ENCODE peak calls at places on chromosomes 3 and 15, in four cellular contexts. C is GM23338, B is A549, T is left lung. E is an unnamed sample.

GRCh38 chr15:23420806-23421575 is 26.1 kb downstream of the GOLGA6L2 start:
- DNase-seq in T (no peak), B (no peak), C (no peak), E (peak; percentile 56)

GRCh38 chr3:193780371-193780770 is 187.4 kb downstream of the OPA1 start:
- DNase-seq in T (no peak), C (no peak), B (no peak), E (no peak)

GRCh38 chr15:61750271-61751084 is 309.8 kb downstream of the VPS13C start:
- DNase-seq in B (no peak), T (peak; percentile 50), C (no peak), E (peak; percentile 87)

GRCh38 chr15:88489321-88489720 is 21.8 kb downstream of the MRPS11 start:
- DNase-seq in B (no peak), C (peak; percentile 40), T (no peak), E (no peak)

GRCh38 chr15:25243800-25244097 is 195.1 kb downstream of the UBE3A start:
- DNase-seq in T (peak; percentile 8), B (no peak), C (no peak), E (no peak)

GRCh38 chr3:33115024-33115768 is 1.4 kb downstream of the CRTAP start:
- DNase-seq in C (peak; percentile 26), B (peak; percentile 26), T (peak; percentile 90), E (peak; percentile 24)

GRCh38 chr15:22265056-22265945 is 185.0 kb downstream of the OR4M2 start:
- DNase-seq in B (no peak), C (no peak), T (no peak), E (no peak)

GRCh38 chr15:55530861-55531313 is 22.9 kb upstream of the DNAAF4 start:
- DNase-seq in T (no peak), C (no peak), B (no peak), E (peak; percentile 20)

GRCh38 chr15:69475769-69476358 is 23.2 kb downstream of the RPLP1 start:
- DNase-seq in C (peak; percentile 83), T (peak; percentile 78), B (peak; percentile 97), E (peak; percentile 78)

GRCh38 chr3:178445139-178445538 is 91.1 kb upstream of the KCNMB2 start:
- DNase-seq in T (no peak), B (no peak), C (no peak), E (no peak)

GRCh38 chr3:29092348-29092747 is 188.5 kb upstream of the RBMS3 start:
- DNase-seq in T (no peak), B (no peak), C (no peak), E (no peak)

GRCh38 chr3:161083131-161083530 is 22.0 kb downstream of the B3GALNT1 start:
- DNase-seq in C (no peak), B (no peak), T (no peak), E (no peak)

GRCh38 chr3:191070201-191070600 is 128.8 kb upstream of the OSTN start:
- DNase-seq in C (no peak), T (no peak), B (no peak), E (no peak)

GRCh38 chr3:146019508-146019907 is 141.5 kb downstream of the PLOD2 start:
- DNase-seq in T (no peak), B (no peak), C (no peak), E (no peak)

GRCh38 chr15:50390549-50391264 is 33.5 kb upstream of the USP8 start:
- DNase-seq in B (no peak), C (no peak), T (no peak), E (no peak)

GRCh38 chr15:60379466-60380274 is 18.1 kb downstream of the ANXA2 start:
- DNase-seq in B (no peak), T (no peak), C (peak; percentile 30), E (peak; percentile 70)
- H3K27ac ChIP-seq in B (peak overlapping the region; percentile 90), T (peak overlapping the region; percentile 46), C (no peak overlapping the region), E (peak overlapping the region; percentile 67)

GRCh38 chr3:14799146-14799545 is 19.6 kb upstream of the FGD5 start:
- DNase-seq in C (no peak), B (no peak), T (no peak), E (no peak)
- H3K4me3 ChIP-seq in C (no peak overlapping the region), B (no peak overlapping the region), T (no peak overlapping the region), E (no peak overlapping the region)

DNA sequence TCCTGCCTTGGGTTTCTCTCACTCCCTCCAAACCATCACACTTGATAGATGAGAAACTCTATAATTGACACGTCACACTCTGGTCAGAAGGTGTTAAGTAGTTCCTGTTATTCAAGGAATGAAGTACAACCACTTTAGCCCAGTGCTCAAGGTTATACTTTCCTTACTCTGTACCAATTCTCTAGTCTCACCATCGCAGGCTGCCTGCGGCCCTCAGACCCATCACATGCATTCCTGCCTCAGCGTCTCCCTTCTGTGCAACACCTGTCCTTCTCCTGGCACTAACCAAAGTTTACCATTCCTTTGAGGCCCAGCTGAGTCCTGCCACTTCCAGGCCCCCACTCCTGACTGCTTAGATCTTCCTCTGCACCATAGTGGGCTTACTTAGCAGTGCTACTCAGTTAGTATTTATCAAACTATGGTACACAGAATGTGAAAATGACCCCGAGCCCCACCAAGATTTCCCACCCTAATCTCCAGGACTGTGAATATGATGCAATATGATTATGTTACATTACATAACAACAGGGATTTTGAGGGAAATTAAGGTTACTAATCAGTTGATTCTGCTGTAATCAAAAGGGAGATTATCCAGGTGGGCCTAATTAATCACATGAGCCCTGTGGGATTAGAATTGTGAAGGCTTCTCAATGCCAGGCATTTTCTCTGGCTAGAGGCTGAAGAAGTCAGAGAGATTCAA is 36.2 kb downstream of the SPINK8 start:
- DNase-seq in B (no peak), C (no peak), T (no peak), E (no peak)
- H3K4me1 ChIP-seq in B (peaks cover 7% of the 10 kb centered on the region), C (peaks cover 10% of the 10 kb centered on the region), T (peaks cover 12% of the 10 kb centered on the region), E (no peaks in the 10 kb centered on the region)

GRCh38 chr3:8560608-8561007 is 59.0 kb downstream of the LMCD1 start:
- DNase-seq in T (no peak), B (no peak), C (no peak), E (no peak)
- H3K27ac ChIP-seq in T (peak overlapping the region; percentile 81), B (no peak overlapping the region), C (no peak overlapping the region), E (no peak overlapping the region)

DNA sequence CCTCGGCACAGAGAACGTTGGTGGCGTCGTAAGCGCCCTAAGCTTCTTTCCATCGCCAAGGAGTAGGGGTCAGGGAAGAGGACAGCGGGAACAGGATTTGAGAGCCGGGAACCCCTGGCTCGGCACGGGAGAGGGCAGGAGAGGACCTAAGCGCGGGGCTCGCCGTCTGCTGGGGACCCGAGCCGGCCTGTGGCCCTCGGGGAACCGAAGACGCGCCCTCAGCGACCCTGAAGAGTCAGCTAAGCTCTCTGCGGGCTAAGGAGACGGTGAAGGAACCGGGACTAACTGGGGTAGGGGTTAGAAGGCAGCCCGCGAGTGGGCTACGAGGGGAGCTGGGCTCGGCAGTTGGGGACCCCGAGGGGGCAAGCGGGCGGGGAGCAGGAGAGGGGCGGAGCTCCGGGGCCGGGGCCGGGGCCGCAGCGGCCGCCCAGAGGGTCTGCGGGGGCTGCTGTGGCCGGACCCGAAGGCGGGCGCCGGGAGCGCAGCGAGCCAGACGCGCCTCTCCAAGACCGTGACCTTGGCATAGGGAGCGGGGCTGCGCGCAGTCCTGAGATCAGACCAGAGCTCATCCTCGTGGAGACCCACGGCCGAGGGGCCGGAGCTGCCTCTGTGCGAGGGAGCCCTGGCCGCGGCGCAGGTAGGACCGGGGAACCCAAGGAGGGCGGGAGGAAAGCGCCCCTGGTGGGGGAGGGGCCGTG is 574 bp downstream of the CASR start:
- DNase-seq in C (peak; percentile 61), B (no peak), T (no peak), E (no peak)
- H3K4me3 ChIP-seq in C (peak overlapping the region; percentile 84), B (peak overlapping the region; percentile 29), T (peak overlapping the region; percentile 1), E (no peak overlapping the region)

GRCh38 chr15:77991029-77991406 is 86.5 kb downstream of the TBC1D2B start:
- DNase-seq in B (no peak), C (no peak), T (no peak), E (no peak)
- H3K4me1 ChIP-seq in B (peaks cover 43% of the 10 kb centered on the region), C (no peaks in the 10 kb centered on the region), T (peaks cover 11% of the 10 kb centered on the region), E (peaks cover 59% of the 10 kb centered on the region)

GRCh38 chr3:182644800-182645433 is 148.4 kb upstream of the ATP11B start:
- DNase-seq in B (no peak), T (no peak), C (no peak), E (no peak)
- H3K27ac ChIP-seq in B (no peak overlapping the region), T (no peak overlapping the region), C (no peak overlapping the region), E (no peak overlapping the region)